ENCODE peak calls at places on chromosomes 3 and 15, in five cellular contexts. Y is effector memory CD4-positive, alpha-beta T cell; B is colonic mucosa; O is neural progenitor cell; G is pancreas. D is an unnamed sample.

GRCh38 chr3:46943237-46944187 is 33.0 kb downstream of the CCDC12 start:
- DNase-seq in B (peak; percentile 74), Y (no peak), G (peak; percentile 75), O (no peak), D (no peak)

GRCh38 chr15:70111203-70112017 is 13.7 kb upstream of the TLE3 start:
- DNase-seq in G (peak; percentile 68), O (peak; percentile 92), Y (no peak), B (peak; percentile 85), D (no peak)

GRCh38 chr3:141399979-141400971 is 32.0 kb downstream of the ZBTB38 start:
- DNase-seq in Y (no peak), G (no peak), B (peak; percentile 65), O (peak; percentile 64), D (no peak)

GRCh38 chr3:16512435-16513140 is 911 bp downstream of the RFTN1 start:
- DNase-seq in O (peak; percentile 32), Y (peak; percentile 20), B (peak; percentile 36), G (no peak), D (no peak)

GRCh38 chr15:98896002-98896721 is 111.4 kb downstream of the PGPEP1L start:
- DNase-seq in Y (no peak), G (no peak), B (no peak), O (no peak), D (no peak)

GRCh38 chr3:14267976-14268375 is 89.4 kb downstream of the LSM3 start:
- DNase-seq in O (no peak), G (no peak), Y (no peak), B (no peak), D (no peak)

GRCh38 chr15:35741881-35742280 is 195.9 kb upstream of the DPH6 start:
- DNase-seq in G (no peak), B (no peak), Y (no peak), O (no peak), D (no peak)

GRCh38 chr3:69547457-69548014 is 161.6 kb upstream of the FRMD4B start:
- DNase-seq in Y (no peak), O (no peak), G (no peak), B (no peak), D (no peak)

GRCh38 chr15:70242962-70243685 is 145.4 kb upstream of the TLE3 start:
- DNase-seq in B (no peak), Y (no peak), O (no peak), G (no peak), D (no peak)

GRCh38 chr3:71786551-71786950 is 1.6 kb upstream of the PROK2 start:
- DNase-seq in O (no peak), B (no peak), Y (no peak), G (no peak), D (peak; percentile 24)

GRCh38 chr15:47293763-47294162 is 423.5 kb upstream of the SEMA6D start:
- DNase-seq in G (no peak), O (peak; percentile 40), Y (no peak), B (peak; percentile 26), D (no peak)

GRCh38 chr15:50940506-50940905 is 32.0 kb downstream of the AP4E1 start:
- DNase-seq in G (no peak), B (no peak), O (no peak), Y (no peak), D (no peak)

GRCh38 chr15:29571728-29572454 is 250.4 kb downstream of the TJP1 start:
- DNase-seq in Y (no peak), B (peak; percentile 62), O (peak; percentile 61), G (peak; percentile 33), D (peak; percentile 66)

GRCh38 chr15:29569533-29570092 is 252.7 kb downstream of the TJP1 start:
- DNase-seq in O (peak; percentile 69), Y (no peak), B (no peak), G (peak; percentile 22), D (peak; percentile 79)

GRCh38 chr15:29570121-29570930 is 251.9 kb downstream of the TJP1 start:
- DNase-seq in Y (no peak), O (peak; percentile 67), G (peak; percentile 45), B (peak; percentile 22), D (peak; percentile 29)

GRCh38 chr15:29568840-29569532 is 253.3 kb downstream of the TJP1 start:
- DNase-seq in O (peak; percentile 60), B (peak; percentile 80), G (peak; percentile 72), Y (no peak), D (peak; percentile 62)

DNA sequence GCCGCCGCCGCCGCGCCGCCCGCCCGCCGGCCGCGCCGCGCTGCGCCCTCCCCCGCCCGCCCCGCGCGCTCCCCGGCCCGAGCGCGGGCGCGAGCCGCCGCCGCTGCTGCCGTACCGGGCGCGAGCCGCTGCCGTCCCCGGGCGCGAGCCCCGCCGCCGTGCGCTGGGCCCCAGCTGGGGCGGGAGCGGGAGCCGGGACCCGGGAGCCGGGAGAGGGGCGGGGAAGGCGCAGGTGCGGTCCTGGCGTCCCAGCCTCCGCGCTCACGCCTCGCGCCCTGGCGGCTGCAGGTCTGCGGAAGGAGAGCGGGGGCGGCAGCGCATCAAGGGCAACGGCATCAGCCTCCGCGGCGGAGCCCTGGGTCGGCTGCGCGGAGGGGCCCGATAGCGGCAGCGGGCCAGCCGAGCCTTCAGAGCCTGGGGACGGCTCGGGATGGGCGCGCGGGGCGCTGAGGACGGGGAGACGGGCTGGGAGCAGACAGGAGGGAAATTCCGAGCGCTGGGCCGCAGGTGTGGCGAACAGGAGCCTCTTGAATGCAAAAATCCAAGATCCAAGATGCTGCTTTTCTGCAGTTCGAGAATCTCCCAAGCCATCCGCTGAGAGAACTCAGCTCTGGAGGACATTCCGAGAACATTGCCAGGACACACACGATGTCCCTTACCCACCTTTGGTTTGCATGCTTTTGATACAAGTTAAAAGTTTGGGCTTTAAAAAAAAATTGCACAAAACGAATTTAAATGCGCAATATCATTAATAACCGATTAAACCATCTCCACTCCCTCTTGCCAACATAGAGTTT is 251.1 kb downstream of the TJP1 start:
- DNase-seq in O (peak; percentile 90), G (peak; percentile 66), B (peak; percentile 47), Y (no peak), D (peak; percentile 47)
- H3K27me3 ChIP-seq in O (peaks cover 62% of the 10 kb centered on the region), G (no peaks in the 10 kb centered on the region), B (no peaks in the 10 kb centered on the region), Y (no peaks in the 10 kb centered on the region), D (peaks cover 40% of the 10 kb centered on the region)

GRCh38 chr3:66299893-66300292 is 79.1 kb downstream of the SLC25A26 start:
- DNase-seq in Y (no peak), G (no peak), B (no peak), O (no peak), D (no peak)
- H3K27ac ChIP-seq in Y (no peak overlapping the region), G (peak overlapping the region; percentile 57), B (no peak overlapping the region), O (no peak overlapping the region), D (no peak overlapping the region)

DNA sequence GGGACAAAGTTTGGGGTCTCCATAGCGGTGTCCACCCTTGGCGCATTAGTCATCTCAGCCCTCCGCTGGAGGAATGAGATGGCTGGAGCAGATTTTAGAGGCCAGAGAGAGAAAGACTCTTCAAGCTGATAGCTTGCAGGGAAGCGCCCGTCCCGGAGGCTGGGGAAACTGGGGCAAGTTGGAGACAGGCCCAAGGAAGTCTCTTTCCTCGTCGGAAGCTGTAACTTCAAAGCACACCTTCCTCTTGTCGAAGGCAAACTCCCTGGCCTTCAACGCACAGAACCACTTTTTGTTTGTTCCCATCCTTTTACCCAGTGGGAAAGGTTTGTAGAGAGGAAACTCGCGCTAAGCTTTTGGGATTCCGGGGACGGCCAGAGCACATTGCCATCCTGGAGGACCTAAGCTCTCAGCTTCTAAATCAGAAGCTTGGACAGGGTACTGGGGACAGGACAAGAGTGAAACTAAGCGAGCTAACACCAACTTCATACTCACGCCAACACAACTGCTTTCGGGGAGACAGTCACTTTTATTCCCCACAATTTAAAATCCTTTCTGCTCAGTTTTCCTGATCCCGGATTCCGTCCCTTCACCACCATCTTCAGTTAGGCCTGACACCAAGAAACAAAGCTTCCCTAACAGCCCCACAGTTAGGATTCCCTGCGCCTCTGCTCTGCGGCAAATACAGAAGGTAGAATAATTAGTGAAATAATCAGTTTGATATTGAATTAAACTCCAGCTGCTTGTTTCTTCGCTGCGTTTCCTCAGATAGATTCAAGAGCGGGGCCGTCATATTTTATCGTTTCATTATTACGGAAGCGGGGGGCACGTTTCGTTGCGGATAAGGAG is 1.1 kb upstream of the EOMES start:
- DNase-seq in Y (no peak), B (no peak), G (no peak), O (peak; percentile 59), D (no peak)
- H3K4me1 ChIP-seq in Y (peaks cover 35% of the 10 kb centered on the region), B (no peaks in the 10 kb centered on the region), G (peaks cover 10% of the 10 kb centered on the region), O (peaks cover 31% of the 10 kb centered on the region), D (peaks cover 47% of the 10 kb centered on the region)

GRCh38 chr3:194305356-194306108 is 45.6 kb downstream of the CPN2 start:
- DNase-seq in B (no peak), G (no peak), O (no peak), Y (no peak), D (no peak)

GRCh38 chr3:194301730-194302129 is 49.4 kb downstream of the CPN2 start:
- DNase-seq in O (no peak), Y (no peak), B (no peak), G (no peak), D (no peak)

GRCh38 chr3:194303749-194304148 is 47.4 kb downstream of the CPN2 start:
- DNase-seq in O (no peak), B (no peak), G (no peak), Y (no peak), D (no peak)

GRCh38 chr3:194306109-194306686 is 44.9 kb downstream of the CPN2 start:
- DNase-seq in Y (no peak), G (no peak), O (no peak), B (no peak), D (no peak)

DNA sequence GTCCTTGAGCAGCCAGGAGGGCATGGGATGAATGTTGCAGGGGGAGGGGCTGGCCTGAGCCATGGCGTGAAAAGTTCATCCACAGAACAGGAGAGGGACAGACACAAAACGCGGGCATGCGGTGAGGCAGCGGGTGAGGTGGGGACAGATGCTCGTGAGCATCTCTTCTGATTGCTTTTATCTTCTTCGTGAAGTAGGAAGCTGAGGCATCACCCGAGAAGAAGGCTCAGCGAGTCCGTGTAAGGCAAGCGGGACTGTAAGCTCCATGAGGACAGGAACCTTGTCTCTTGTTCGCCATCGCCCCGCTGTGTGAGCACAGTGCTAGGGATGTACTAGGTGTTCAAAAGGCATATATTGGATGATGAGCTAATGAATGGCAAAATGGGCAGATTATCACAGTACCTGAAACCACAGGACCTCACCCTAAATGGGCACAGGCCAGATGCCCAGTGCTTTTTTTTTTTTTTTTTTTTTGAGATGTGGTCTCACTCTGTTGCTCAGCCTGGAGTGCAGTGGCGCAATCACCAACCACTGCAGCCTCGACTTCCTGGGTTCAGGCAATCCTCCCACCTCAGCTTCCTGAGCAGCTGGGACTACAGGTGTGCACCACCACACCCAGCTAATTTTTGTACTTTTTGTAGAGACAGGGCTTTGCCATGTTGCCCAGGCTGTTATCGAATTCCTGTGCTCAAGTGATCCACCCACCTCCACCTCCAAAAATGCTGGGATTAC is 46.8 kb downstream of the CPN2 start:
- DNase-seq in O (no peak), G (no peak), Y (no peak), B (no peak), D (no peak)
- H3K27me3 ChIP-seq in O (peaks cover 10% of the 10 kb centered on the region), G (no peaks in the 10 kb centered on the region), Y (no peaks in the 10 kb centered on the region), B (no peaks in the 10 kb centered on the region), D (no peaks in the 10 kb centered on the region)

DNA sequence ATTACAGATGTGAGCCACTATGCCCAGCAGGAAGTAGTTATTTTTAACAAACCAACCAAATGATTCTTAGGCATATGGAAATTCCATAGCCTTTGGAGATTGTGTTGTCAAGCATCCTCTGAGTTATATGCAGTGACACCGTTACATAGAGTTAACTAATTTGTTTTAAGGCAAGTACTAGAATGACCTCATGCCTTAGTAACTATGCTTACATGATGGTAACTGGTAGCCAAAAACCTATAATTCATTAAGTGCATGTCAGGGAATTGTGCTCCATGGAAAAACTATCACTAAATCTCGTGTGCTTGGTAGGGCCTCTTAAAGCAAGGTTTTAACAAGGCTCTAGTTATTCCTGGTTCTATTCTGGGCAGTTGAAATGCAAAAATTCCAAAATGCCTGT is 392.9 kb downstream of the TUSC7 start:
- DNase-seq in G (no peak), O (no peak), B (no peak), Y (no peak), D (no peak)
- H3K27ac ChIP-seq in G (no peak overlapping the region), O (no peak overlapping the region), B (no peak overlapping the region), Y (no peak overlapping the region), D (no peak overlapping the region)

GRCh38 chr15:90955911-90956310 is 1.2 kb downstream of the RCCD1 start:
- DNase-seq in Y (no peak), O (no peak), G (peak; percentile 71), B (peak; percentile 85), D (no peak)
- H3K4me1 ChIP-seq in Y (peaks cover 23% of the 10 kb centered on the region), O (peaks cover 12% of the 10 kb centered on the region), G (peaks cover 17% of the 10 kb centered on the region), B (peaks cover 21% of the 10 kb centered on the region), D (peaks cover 37% of the 10 kb centered on the region)

D was measured in esophagus muscularis mucosa.